ENCODE peak calls at places on chromosomes 4 and X, in seven cellular contexts. One of them, this sample, is unnamed.
A peak's percentile ranks its signal among the peaks of the same experiment; 100 is the strongest.

GRCh38 chr4:174423257-174423944 is 98.9 kb downstream of the HPGD start:
- DNase-seq in endodermal cell: no peak
- DNase-seq in PC-3: peak; percentile 86
- DNase-seq in colonic mucosa: peak; percentile 25
- DNase-seq in endothelial cell of umbilical vein: peak; percentile 58
- DNase-seq in fibroblast of lung: peak; percentile 77
- DNase-seq in Karpas-422: no peak
- DNase-seq in this sample: peak; percentile 71

GRCh38 chrX:74579597-74580209 is 34.7 kb downstream of the RLIM start:
- DNase-seq in endodermal cell: no peak
- DNase-seq in PC-3: no peak
- DNase-seq in colonic mucosa: no peak
- DNase-seq in endothelial cell of umbilical vein: peak; percentile 4
- DNase-seq in fibroblast of lung: peak; percentile 5
- DNase-seq in Karpas-422: peak; percentile 28
- DNase-seq in this sample: peak; percentile 66

GRCh38 chr4:76803522-76803921 is 94.4 kb downstream of the SOWAHB start:
- DNase-seq in endodermal cell: peak; percentile 51
- DNase-seq in PC-3: peak; percentile 92
- DNase-seq in colonic mucosa: no peak
- DNase-seq in endothelial cell of umbilical vein: peak; percentile 89
- DNase-seq in fibroblast of lung: peak; percentile 76
- DNase-seq in Karpas-422: no peak
- DNase-seq in this sample: peak; percentile 44

GRCh38 chr4:59704621-59705020 is 1495.5 kb upstream of the ADGRL3 start:
- DNase-seq in endodermal cell: no peak
- DNase-seq in PC-3: no peak
- DNase-seq in colonic mucosa: no peak
- DNase-seq in endothelial cell of umbilical vein: no peak
- DNase-seq in fibroblast of lung: no peak
- DNase-seq in Karpas-422: no peak
- DNase-seq in this sample: no peak

GRCh38 chr4:125679989-125680388 is 365.2 kb downstream of the FAT4 start:
- DNase-seq in endodermal cell: no peak
- DNase-seq in PC-3: no peak
- DNase-seq in colonic mucosa: no peak
- DNase-seq in endothelial cell of umbilical vein: no peak
- DNase-seq in fibroblast of lung: no peak
- DNase-seq in Karpas-422: no peak
- DNase-seq in this sample: no peak

GRCh38 chrX:41973208-41973607 is 49.9 kb upstream of the CASK start:
- DNase-seq in endodermal cell: no peak
- DNase-seq in PC-3: no peak
- DNase-seq in colonic mucosa: no peak
- DNase-seq in endothelial cell of umbilical vein: no peak
- DNase-seq in fibroblast of lung: no peak
- DNase-seq in Karpas-422: no peak
- DNase-seq in this sample: no peak

GRCh38 chr4:106316773-106317409 is 541 bp downstream of the AIMP1 start:
- DNase-seq in endodermal cell: no peak
- DNase-seq in PC-3: no peak
- DNase-seq in colonic mucosa: no peak
- DNase-seq in endothelial cell of umbilical vein: no peak
- DNase-seq in fibroblast of lung: no peak
- DNase-seq in Karpas-422: peak; percentile 60
- DNase-seq in this sample: peak; percentile 37

GRCh38 chr4:32847466-32847865 is 2127.3 kb downstream of the PCDH7 start:
- DNase-seq in endodermal cell: peak; percentile 47
- DNase-seq in PC-3: peak; percentile 32
- DNase-seq in colonic mucosa: no peak
- DNase-seq in endothelial cell of umbilical vein: no peak
- DNase-seq in fibroblast of lung: peak; percentile 28
- DNase-seq in Karpas-422: no peak
- DNase-seq in this sample: peak; percentile 56

GRCh38 chrX:143536176-143536575 is 18.9 kb upstream of the SPANXN3 start:
- DNase-seq in endodermal cell: no peak
- DNase-seq in PC-3: peak; percentile 1
- DNase-seq in colonic mucosa: no peak
- DNase-seq in endothelial cell of umbilical vein: no peak
- DNase-seq in fibroblast of lung: no peak
- DNase-seq in Karpas-422: no peak
- DNase-seq in this sample: no peak

GRCh38 chrX:63428348-63428747 is 77.2 kb upstream of the SPIN4 start:
- DNase-seq in endodermal cell: no peak
- DNase-seq in PC-3: peak; percentile 90
- DNase-seq in colonic mucosa: no peak
- DNase-seq in endothelial cell of umbilical vein: no peak
- DNase-seq in fibroblast of lung: no peak
- DNase-seq in Karpas-422: no peak
- DNase-seq in this sample: no peak

GRCh38 chr4:140092094-140092820 is 61.7 kb downstream of the MAML3 start:
- DNase-seq in endodermal cell: peak; percentile 96
- DNase-seq in PC-3: peak; percentile 30
- DNase-seq in colonic mucosa: peak; percentile 62
- DNase-seq in endothelial cell of umbilical vein: peak; percentile 55
- DNase-seq in fibroblast of lung: no peak
- DNase-seq in Karpas-422: no peak
- DNase-seq in this sample: peak; percentile 44

GRCh38 chr4:5927116-5927515 is 34.2 kb upstream of the CRMP1 start:
- DNase-seq in endodermal cell: peak; percentile 18
- DNase-seq in PC-3: no peak
- DNase-seq in colonic mucosa: no peak
- DNase-seq in endothelial cell of umbilical vein: no peak
- DNase-seq in fibroblast of lung: no peak
- DNase-seq in Karpas-422: peak; percentile 75
- DNase-seq in this sample: no peak

GRCh38 chr4:175873707-175874106 is 61.6 kb upstream of the GPM6A start:
- DNase-seq in endodermal cell: no peak
- DNase-seq in PC-3: peak; percentile 7
- DNase-seq in colonic mucosa: no peak
- DNase-seq in endothelial cell of umbilical vein: no peak
- DNase-seq in fibroblast of lung: no peak
- DNase-seq in Karpas-422: no peak
- DNase-seq in this sample: no peak

GRCh38 chr4:53734584-53735363 is 143.5 kb upstream of the LNX1 start:
- DNase-seq in endodermal cell: no peak
- DNase-seq in PC-3: peak; percentile 68
- DNase-seq in colonic mucosa: no peak
- DNase-seq in endothelial cell of umbilical vein: peak; percentile 54
- DNase-seq in fibroblast of lung: peak; percentile 59
- DNase-seq in Karpas-422: no peak
- DNase-seq in this sample: peak; percentile 59

GRCh38 chrX:65695849-65696248 is 28.4 kb downstream of the MSN start:
- DNase-seq in endodermal cell: no peak
- DNase-seq in PC-3: no peak
- DNase-seq in colonic mucosa: no peak
- DNase-seq in endothelial cell of umbilical vein: no peak
- DNase-seq in fibroblast of lung: no peak
- DNase-seq in Karpas-422: no peak
- DNase-seq in this sample: no peak
- H3K9ac ChIP-seq in endodermal cell: no peak overlapping the region
- H3K9ac ChIP-seq in PC-3: no peak overlapping the region
- H3K9ac ChIP-seq in colonic mucosa: no peak overlapping the region
- H3K9ac ChIP-seq in endothelial cell of umbilical vein: no peak overlapping the region
- H3K9ac ChIP-seq in fibroblast of lung: no peak overlapping the region
- H3K9ac ChIP-seq in Karpas-422: peak overlapping the region; percentile 68
- H3K9ac ChIP-seq in this sample: no peak overlapping the region

GRCh38 chrX:154367474-154368308 is 6.7 kb downstream of the FLNA start:
- DNase-seq in endodermal cell: no peak
- DNase-seq in PC-3: no peak
- DNase-seq in colonic mucosa: no peak
- DNase-seq in endothelial cell of umbilical vein: no peak
- DNase-seq in fibroblast of lung: no peak
- DNase-seq in Karpas-422: no peak
- DNase-seq in this sample: no peak
- H3K9ac ChIP-seq in endodermal cell: no peak overlapping the region
- H3K9ac ChIP-seq in PC-3: peak overlapping the region; percentile 91
- H3K9ac ChIP-seq in colonic mucosa: peak overlapping the region; percentile 46
- H3K9ac ChIP-seq in endothelial cell of umbilical vein: peak overlapping the region; percentile 83
- H3K9ac ChIP-seq in fibroblast of lung: peak overlapping the region; percentile 85
- H3K9ac ChIP-seq in Karpas-422: no peak overlapping the region
- H3K9ac ChIP-seq in this sample: peak overlapping the region; percentile 91

GRCh38 chr4:163400911-163401310 is 57.2 kb downstream of the NPY5R start:
- DNase-seq in endodermal cell: no peak
- DNase-seq in PC-3: no peak
- DNase-seq in colonic mucosa: no peak
- DNase-seq in endothelial cell of umbilical vein: no peak
- DNase-seq in fibroblast of lung: no peak
- DNase-seq in Karpas-422: no peak
- DNase-seq in this sample: no peak

GRCh38 chr4:163404570-163404969 is 60.9 kb downstream of the NPY5R start:
- DNase-seq in endodermal cell: no peak
- DNase-seq in PC-3: no peak
- DNase-seq in colonic mucosa: no peak
- DNase-seq in endothelial cell of umbilical vein: peak; percentile 49
- DNase-seq in fibroblast of lung: no peak
- DNase-seq in Karpas-422: no peak
- DNase-seq in this sample: peak; percentile 9

GRCh38 chr4:163398238-163398637 is 54.5 kb downstream of the NPY5R start:
- DNase-seq in endodermal cell: no peak
- DNase-seq in PC-3: no peak
- DNase-seq in colonic mucosa: no peak
- DNase-seq in endothelial cell of umbilical vein: no peak
- DNase-seq in fibroblast of lung: no peak
- DNase-seq in Karpas-422: no peak
- DNase-seq in this sample: no peak

GRCh38 chr4:163404080-163404479 is 60.4 kb downstream of the NPY5R start:
- DNase-seq in endodermal cell: no peak
- DNase-seq in PC-3: no peak
- DNase-seq in colonic mucosa: no peak
- DNase-seq in endothelial cell of umbilical vein: no peak
- DNase-seq in fibroblast of lung: no peak
- DNase-seq in Karpas-422: no peak
- DNase-seq in this sample: no peak
- H3K9ac ChIP-seq in endodermal cell: no peak overlapping the region
- H3K9ac ChIP-seq in PC-3: no peak overlapping the region
- H3K9ac ChIP-seq in colonic mucosa: no peak overlapping the region
- H3K9ac ChIP-seq in endothelial cell of umbilical vein: no peak overlapping the region
- H3K9ac ChIP-seq in fibroblast of lung: no peak overlapping the region
- H3K9ac ChIP-seq in Karpas-422: no peak overlapping the region
- H3K9ac ChIP-seq in this sample: no peak overlapping the region

DNA sequence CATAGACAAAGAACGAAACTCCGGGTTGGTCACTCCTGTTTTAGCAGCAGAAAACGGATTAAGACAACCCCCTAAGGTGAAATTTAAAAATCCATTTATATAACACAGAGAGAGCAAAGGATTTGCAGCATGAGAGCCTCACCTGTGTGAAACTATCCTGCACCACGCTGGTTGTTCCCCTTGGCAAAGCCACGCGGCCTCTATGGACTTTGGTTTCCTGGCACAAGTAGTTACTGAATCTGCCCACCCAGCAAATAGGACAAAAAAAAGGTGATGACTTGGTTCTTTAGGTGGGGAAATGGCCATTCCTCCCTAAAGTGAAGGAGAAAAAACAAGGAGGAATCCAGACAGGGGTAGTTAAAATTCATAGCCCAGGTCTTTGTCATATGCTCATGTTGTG is 133.1 kb downstream of the PLS3 start:
- DNase-seq in endodermal cell: peak; percentile 60
- DNase-seq in PC-3: no peak
- DNase-seq in colonic mucosa: no peak
- DNase-seq in endothelial cell of umbilical vein: no peak
- DNase-seq in fibroblast of lung: no peak
- DNase-seq in Karpas-422: no peak
- DNase-seq in this sample: no peak
- H3K9ac ChIP-seq in endodermal cell: no peak overlapping the region
- H3K9ac ChIP-seq in PC-3: no peak overlapping the region
- H3K9ac ChIP-seq in colonic mucosa: no peak overlapping the region
- H3K9ac ChIP-seq in endothelial cell of umbilical vein: no peak overlapping the region
- H3K9ac ChIP-seq in fibroblast of lung: no peak overlapping the region
- H3K9ac ChIP-seq in Karpas-422: no peak overlapping the region
- H3K9ac ChIP-seq in this sample: no peak overlapping the region

GRCh38 chr4:73037057-73037456 is 32.5 kb downstream of the COX18 start:
- DNase-seq in endodermal cell: no peak
- DNase-seq in PC-3: no peak
- DNase-seq in colonic mucosa: no peak
- DNase-seq in endothelial cell of umbilical vein: no peak
- DNase-seq in fibroblast of lung: no peak
- DNase-seq in Karpas-422: no peak
- DNase-seq in this sample: no peak

GRCh38 chr4:73036123-73036522 is 33.4 kb downstream of the COX18 start:
- DNase-seq in endodermal cell: no peak
- DNase-seq in PC-3: no peak
- DNase-seq in colonic mucosa: no peak
- DNase-seq in endothelial cell of umbilical vein: no peak
- DNase-seq in fibroblast of lung: no peak
- DNase-seq in Karpas-422: no peak
- DNase-seq in this sample: no peak

GRCh38 chr4:73034896-73035295 is 34.6 kb downstream of the COX18 start:
- DNase-seq in endodermal cell: no peak
- DNase-seq in PC-3: no peak
- DNase-seq in colonic mucosa: no peak
- DNase-seq in endothelial cell of umbilical vein: no peak
- DNase-seq in fibroblast of lung: no peak
- DNase-seq in Karpas-422: no peak
- DNase-seq in this sample: no peak
- H3K9ac ChIP-seq in endodermal cell: no peak overlapping the region
- H3K9ac ChIP-seq in PC-3: no peak overlapping the region
- H3K9ac ChIP-seq in colonic mucosa: no peak overlapping the region
- H3K9ac ChIP-seq in endothelial cell of umbilical vein: no peak overlapping the region
- H3K9ac ChIP-seq in fibroblast of lung: no peak overlapping the region
- H3K9ac ChIP-seq in Karpas-422: no peak overlapping the region
- H3K9ac ChIP-seq in this sample: no peak overlapping the region

DNA sequence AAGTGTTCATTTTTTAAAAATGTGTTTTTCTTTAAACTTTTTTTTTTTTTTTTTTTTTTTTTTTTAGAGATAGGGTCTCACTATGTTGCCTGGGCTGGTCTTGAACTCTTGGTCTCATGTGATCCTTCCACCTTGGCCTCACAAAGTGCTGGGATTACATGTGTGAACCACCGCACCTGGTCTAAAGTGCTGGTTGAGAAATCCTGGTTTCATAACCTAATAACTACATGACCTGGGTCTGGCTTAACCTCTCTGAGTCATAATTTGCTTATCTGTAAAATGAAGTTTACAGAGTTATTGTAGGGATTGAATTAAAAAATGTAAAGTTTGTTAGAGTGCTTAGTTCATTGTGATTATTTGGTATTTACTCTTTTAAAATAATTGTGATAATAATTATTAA is 5.2 kb downstream of the HSD17B13 start:
- DNase-seq in endodermal cell: no peak
- DNase-seq in PC-3: peak; percentile 55
- DNase-seq in colonic mucosa: no peak
- DNase-seq in endothelial cell of umbilical vein: no peak
- DNase-seq in fibroblast of lung: peak; percentile 32
- DNase-seq in Karpas-422: no peak
- DNase-seq in this sample: no peak
- H3K9ac ChIP-seq in endodermal cell: no peak overlapping the region
- H3K9ac ChIP-seq in PC-3: no peak overlapping the region
- H3K9ac ChIP-seq in colonic mucosa: no peak overlapping the region
- H3K9ac ChIP-seq in endothelial cell of umbilical vein: no peak overlapping the region
- H3K9ac ChIP-seq in fibroblast of lung: no peak overlapping the region
- H3K9ac ChIP-seq in Karpas-422: no peak overlapping the region
- H3K9ac ChIP-seq in this sample: no peak overlapping the region

GRCh38 chr4:107319386-107319785 is 283.3 kb upstream of the DKK2 start:
- DNase-seq in endodermal cell: no peak
- DNase-seq in PC-3: no peak
- DNase-seq in colonic mucosa: no peak
- DNase-seq in endothelial cell of umbilical vein: no peak
- DNase-seq in fibroblast of lung: no peak
- DNase-seq in Karpas-422: no peak
- DNase-seq in this sample: peak; percentile 47
- H3K9ac ChIP-seq in endodermal cell: no peak overlapping the region
- H3K9ac ChIP-seq in PC-3: no peak overlapping the region
- H3K9ac ChIP-seq in colonic mucosa: no peak overlapping the region
- H3K9ac ChIP-seq in endothelial cell of umbilical vein: no peak overlapping the region
- H3K9ac ChIP-seq in fibroblast of lung: no peak overlapping the region
- H3K9ac ChIP-seq in Karpas-422: no peak overlapping the region
- H3K9ac ChIP-seq in this sample: no peak overlapping the region